ENCODE peak calls at places on chromosomes 3 and 15, in five cellular contexts. V is GM23248, Y is GM23338, K is HCT116, W is hepatocyte. F is an unnamed sample.

GRCh38 chr15:31974154-31974794 is 56.0 kb upstream of the CHRNA7 start:
- DNase-seq in Y (peak; percentile 30), W (no peak), V (no peak), K (no peak), F (peak; percentile 20)

GRCh38 chr3:43794776-43795175 is 104.0 kb downstream of the ABHD5 start:
- DNase-seq in V (peak; percentile 77), Y (no peak), W (no peak), K (peak; percentile 19), F (no peak)

GRCh38 chr3:129604942-129605592 is 1.4 kb downstream of the PLXND1 start:
- DNase-seq in V (no peak), Y (peak; percentile 76), K (no peak), W (no peak), F (peak; percentile 90)

GRCh38 chr3:23752126-23752525 is 53.6 kb upstream of the UBE2E1 start:
- DNase-seq in K (no peak), V (no peak), Y (no peak), W (no peak), F (no peak)

GRCh38 chr15:67558502-67558901 is 16.0 kb downstream of the MAP2K5 start:
- DNase-seq in K (no peak), V (no peak), Y (peak; percentile 85), W (no peak), F (peak; percentile 63)

GRCh38 chr15:61051570-61052031 is 177.5 kb downstream of the RORA start:
- DNase-seq in K (no peak), V (peak; percentile 85), W (peak; percentile 52), Y (peak; percentile 69), F (peak; percentile 62)

GRCh38 chr3:98914210-98915080 is 12.9 kb upstream of the DCBLD2 start:
- DNase-seq in V (no peak), K (no peak), Y (no peak), W (no peak), F (no peak)

GRCh38 chr15:79433610-79434009 is 1.5 kb downstream of the MINAR1 start:
- DNase-seq in Y (peak; percentile 77), V (no peak), W (no peak), K (no peak), F (peak; percentile 65)

GRCh38 chr3:43379343-43379742 is 93.0 kb downstream of the SNRK start:
- DNase-seq in K (no peak), W (no peak), Y (no peak), V (peak; percentile 72), F (no peak)

GRCh38 chr15:41900526-41901380 is 6.9 kb upstream of the SPTBN5 start:
- DNase-seq in W (no peak), Y (no peak), K (no peak), V (no peak), F (no peak)

GRCh38 chr3:129663045-129663446 is 56.6 kb upstream of the PLXND1 start:
- DNase-seq in V (peak; percentile 47), K (peak; percentile 93), W (peak; percentile 12), Y (peak; percentile 69), F (peak; percentile 11)

GRCh38 chr3:57164217-57164605 is 942 bp downstream of the IL17RD start:
- DNase-seq in Y (no peak), W (peak; percentile 52), K (no peak), V (peak; percentile 74), F (no peak)

GRCh38 chr15:62641782-62642181 is 400.8 kb upstream of the TPM1 start:
- DNase-seq in K (no peak), W (no peak), V (no peak), Y (no peak), F (no peak)

GRCh38 chr3:62161306-62161705 is 212.0 kb downstream of the FEZF2 start:
- DNase-seq in W (no peak), K (no peak), Y (no peak), V (peak; percentile 73), F (no peak)

GRCh38 chr3:115363071-115363470 is 216.0 kb upstream of the ZBTB20 start:
- DNase-seq in Y (no peak), V (peak; percentile 15), K (no peak), W (no peak), F (no peak)

GRCh38 chr3:179181021-179181472 is 32.9 kb downstream of the PIK3CA start:
- DNase-seq in Y (no peak), V (peak; percentile 72), K (no peak), W (no peak), F (no peak)

GRCh38 chr15:41124058-41124457 is 8.0 kb upstream of the INO80 start:
- DNase-seq in W (no peak), Y (no peak), V (no peak), K (no peak), F (no peak)

GRCh38 chr15:93152264-93152884 is 63.4 kb upstream of the RGMA start:
- DNase-seq in W (no peak), K (no peak), V (no peak), Y (no peak), F (no peak)

GRCh38 chr3:171733561-171733960 is 76.7 kb downstream of the PLD1 start:
- DNase-seq in V (no peak), W (no peak), K (no peak), Y (no peak), F (no peak)

GRCh38 chr3:133256787-133257483 is 142.9 kb upstream of the BFSP2 start:
- DNase-seq in V (peak; percentile 6), W (no peak), Y (no peak), K (no peak), F (no peak)

GRCh38 chr3:188527389-188527788 is 373.4 kb downstream of the LPP start:
- DNase-seq in K (no peak), Y (no peak), V (peak; percentile 17), W (no peak), F (no peak)

GRCh38 chr3:8069471-8069870 is 432.2 kb upstream of the LMCD1 start:
- DNase-seq in V (no peak), Y (no peak), W (peak; percentile 19), K (no peak), F (peak; percentile 3)

GRCh38 chr15:90691982-90692773 is 25.0 kb upstream of the BLM start:
- DNase-seq in W (no peak), Y (no peak), K (no peak), V (no peak), F (no peak)

GRCh38 chr15:82159922-82160321 is 102.6 kb downstream of the EFL1 start:
- DNase-seq in V (peak; percentile 99), Y (peak; percentile 25), K (peak; percentile 43), W (peak; percentile 34), F (peak; percentile 5)

GRCh38 chr3:40476478-40477470 is at the start of gene ZNF619:
- DNase-seq in V (peak; percentile 85), Y (peak; percentile 82), K (peak; percentile 42), W (peak; percentile 83), F (peak; percentile 77)

GRCh38 chr3:197504239-197505191 is 51.3 kb downstream of the BDH1 start:
- DNase-seq in W (no peak), Y (no peak), V (no peak), K (no peak), F (peak; percentile 28)

GRCh38 chr3:5198986-5199731 is 11.7 kb downstream of the EDEM1 start:
- DNase-seq in V (no peak), W (no peak), K (no peak), Y (no peak), F (no peak)
- H3K79me2 ChIP-seq in V (peaks cover 79% of the 10 kb centered on the region), W (peaks cover 53% of the 10 kb centered on the region), K (peaks cover 40% of the 10 kb centered on the region), Y (peaks cover 12% of the 10 kb centered on the region), F (peaks cover 3% of the 10 kb centered on the region)

GRCh38 chr3:126924458-126924857 is 58.5 kb upstream of the PLXNA1 start:
- DNase-seq in V (no peak), W (no peak), Y (no peak), K (no peak), F (no peak)
- TF ChIP-seq EZH2phosphoT487 in V (no peak), W (no peak), Y (no peak), K (no peak), F (no peak)

GRCh38 chr3:31534036-31534435 is 1.3 kb downstream of the STT3B start:
- DNase-seq in W (peak; percentile 26), V (peak; percentile 32), K (no peak), Y (no peak), F (no peak)
- H3K27ac ChIP-seq in W (peak overlapping the region; percentile 96), V (peak overlapping the region; percentile 96), K (peak overlapping the region; percentile 96), Y (no peak overlapping the region), F (no peak overlapping the region)

DNA sequence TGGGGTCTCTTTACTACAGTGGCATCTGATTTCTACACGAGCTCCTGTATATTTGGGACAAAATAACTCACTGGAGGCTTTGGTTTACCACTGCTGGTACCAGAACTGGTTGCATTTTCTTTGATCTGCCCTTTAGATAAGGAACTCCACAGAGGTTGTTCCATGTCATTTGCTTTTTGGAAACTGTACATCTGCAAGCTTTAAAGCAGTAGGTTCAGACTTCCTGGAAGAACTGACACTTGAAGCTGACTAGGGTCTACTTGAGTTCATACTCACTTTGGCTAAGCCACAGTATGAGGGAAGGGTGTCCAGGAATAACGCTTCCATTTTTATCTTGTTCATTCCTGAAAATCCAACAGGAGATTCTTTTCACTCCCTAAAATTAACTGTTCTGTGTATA is 86.4 kb downstream of the WWTR1 start:
- DNase-seq in Y (no peak), W (no peak), V (no peak), K (no peak), F (no peak)
- H3K79me2 ChIP-seq in Y (peaks cover 21% of the 10 kb centered on the region), W (peaks cover 35% of the 10 kb centered on the region), V (peaks cover 76% of the 10 kb centered on the region), K (peaks cover 32% of the 10 kb centered on the region), F (no peaks in the 10 kb centered on the region)

GRCh38 chr3:13617097-13617738 is 68.3 kb downstream of the FBLN2 start:
- DNase-seq in W (no peak), K (no peak), V (no peak), Y (no peak), F (no peak)
- TF ChIP-seq EZH2phosphoT487 in W (no peak), K (no peak), V (no peak), Y (no peak), F (no peak)

GRCh38 chr15:100994597-100995446 is 75.7 kb downstream of the LRRK1 start:
- DNase-seq in K (no peak), V (no peak), W (no peak), Y (peak; percentile 20), F (no peak)
- H3K27ac ChIP-seq in K (no peak overlapping the region), V (no peak overlapping the region), W (no peak overlapping the region), Y (no peak overlapping the region), F (no peak overlapping the region)

GRCh38 chr3:170046269-170047132 is 8.7 kb downstream of the GPR160 start:
- DNase-seq in K (no peak), Y (no peak), V (no peak), W (no peak), F (no peak)
- H3K79me2 ChIP-seq in K (no peaks in the 10 kb centered on the region), Y (peaks cover 34% of the 10 kb centered on the region), V (no peaks in the 10 kb centered on the region), W (peaks cover 68% of the 10 kb centered on the region), F (no peaks in the 10 kb centered on the region)

DNA sequence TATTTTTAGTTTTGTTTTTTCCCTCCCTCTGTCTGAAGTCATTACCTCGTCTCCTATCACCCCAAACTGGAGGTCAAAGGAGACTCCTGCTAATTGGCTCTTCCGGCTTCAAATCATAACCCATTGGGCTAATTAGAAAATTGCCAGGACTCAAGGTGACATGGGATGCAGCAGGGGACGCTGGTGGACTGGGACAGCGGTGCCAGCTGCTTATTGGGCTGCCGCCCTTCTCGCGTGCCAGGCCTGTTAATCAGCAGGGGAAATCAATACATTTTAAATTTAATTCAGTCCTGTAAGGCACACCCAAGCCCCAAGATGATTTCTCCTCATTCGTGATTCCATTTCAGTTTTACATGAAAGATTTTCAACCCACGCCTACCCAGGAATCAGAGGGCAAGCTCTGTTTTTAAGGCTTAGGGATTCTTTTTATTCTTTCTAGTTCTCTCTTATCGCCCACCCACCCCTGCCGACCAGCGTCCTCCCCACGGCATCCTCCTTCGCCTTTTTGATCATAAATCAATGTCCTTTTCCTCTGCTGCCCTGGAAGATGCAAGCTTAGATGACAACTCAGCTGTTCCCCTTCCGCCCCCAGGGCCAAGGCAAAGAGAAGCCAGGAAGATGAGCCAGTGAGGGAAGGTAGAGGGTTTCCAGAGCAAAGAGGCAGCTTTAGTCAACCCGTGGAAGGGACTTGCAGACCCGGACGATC is 329.6 kb downstream of the UACA start:
- DNase-seq in W (no peak), V (no peak), Y (no peak), K (no peak), F (no peak)
- TF ChIP-seq EZH2phosphoT487 in W (no peak), V (no peak), Y (no peak), K (no peak), F (no peak)

GRCh38 chr3:54020436-54020835 is 101.9 kb upstream of the CACNA2D3 start:
- DNase-seq in K (no peak), Y (no peak), V (no peak), W (no peak), F (no peak)
- H3K27ac ChIP-seq in K (no peak overlapping the region), Y (no peak overlapping the region), V (no peak overlapping the region), W (no peak overlapping the region), F (no peak overlapping the region)

F was measured in neural progenitor cell.